ENCODE peak calls at places on chromosomes 11 and 22, in nine cellular contexts. O is stimulated activated CD4-positive, alpha-beta T cell treated with anti-CD3 and anti-CD28 coated beads, TNF-alpha, amount 100 ng/mL, for 4 hours; B is anterior cingulate cortex; H is heart left ventricle; K is T-helper 9 cell; R is RPMI8226; F is osteocyte; A is mammary epithelial cell; L is mucosa of descending colon. Y is an unnamed sample.

GRCh38 chr11:117410861-117411725 is 83.4 kb downstream of the CEP164 start:
- DNase-seq in O (no peak), B (no peak), H (no peak), K (no peak), R (no peak), F (no peak), A (no peak), L (no peak), Y (no peak)

GRCh38 chr11:109309153-109309552 is 112.8 kb upstream of the C11orf87 start:
- DNase-seq in O (no peak), B (no peak), H (no peak), K (no peak), R (peak; percentile 10), F (no peak), A (no peak), L (no peak), Y (no peak)

GRCh38 chr11:20131744-20132666 is 28.3 kb downstream of the DBX1 start:
- DNase-seq in O (peak; percentile 21), B (peak; percentile 9), H (peak; percentile 52), K (peak; percentile 37), R (peak; percentile 44), F (no peak), A (peak; percentile 51), L (peak; percentile 72), Y (no peak)

GRCh38 chr22:48101704-48102103 is 1339.3 kb downstream of the TBC1D22A start:
- DNase-seq in O (no peak), B (no peak), H (no peak), K (no peak), R (no peak), F (peak; percentile 74), A (no peak), L (no peak), Y (peak; percentile 79)

GRCh38 chr22:44129614-44129976 is 51.1 kb upstream of the PARVG start:
- DNase-seq in O (no peak), B (no peak), H (no peak), K (no peak), R (no peak), F (no peak), A (peak; percentile 8), L (no peak), Y (no peak)

GRCh38 chr11:68584097-68584496 is 100.2 kb upstream of the GAL start:
- DNase-seq in O (peak; percentile 22), B (no peak), H (peak; percentile 48), K (peak; percentile 49), R (peak; percentile 66), F (no peak), A (peak; percentile 3), L (peak; percentile 72), Y (no peak)

GRCh38 chr22:31179345-31179744 is 19.4 kb downstream of the RNF185 start:
- DNase-seq in O (no peak), B (no peak), H (no peak), K (no peak), R (no peak), F (no peak), A (peak; percentile 67), L (peak; percentile 73), Y (no peak)

GRCh38 chr11:130798801-130799200 is 117.5 kb downstream of the SNX19 start:
- DNase-seq in O (no peak), B (no peak), H (no peak), K (no peak), R (no peak), F (peak; percentile 34), A (no peak), L (no peak), Y (no peak)

GRCh38 chr11:17019231-17019630 is 5.0 kb upstream of the PLEKHA7 start:
- DNase-seq in O (no peak), B (no peak), H (no peak), K (no peak), R (no peak), F (no peak), A (no peak), L (no peak), Y (no peak)

GRCh38 chr11:62143727-62144126 is 19.9 kb downstream of the INCENP start:
- DNase-seq in O (no peak), B (no peak), H (no peak), K (no peak), R (no peak), F (peak; percentile 72), A (no peak), L (no peak), Y (no peak)

GRCh38 chr22:23082534-23083314 is 12.4 kb downstream of the GNAZ start:
- DNase-seq in O (no peak), B (no peak), H (no peak), K (no peak), R (no peak), F (no peak), A (no peak), L (no peak), Y (no peak)

GRCh38 chr11:8087185-8087584 is 6.2 kb downstream of the TUB start:
- DNase-seq in O (no peak), B (no peak), H (no peak), K (no peak), R (no peak), F (no peak), A (no peak), L (no peak), Y (no peak)

GRCh38 chr11:110079726-110080125 is 13.5 kb upstream of the ZC3H12C start:
- DNase-seq in O (no peak), B (no peak), H (no peak), K (no peak), R (no peak), F (no peak), A (peak; percentile 49), L (no peak), Y (no peak)

GRCh38 chr22:46587492-46588278 is 32.5 kb upstream of the GRAMD4 start:
- DNase-seq in O (no peak), B (no peak), H (peak; percentile 57), K (no peak), R (peak; percentile 93), F (no peak), A (no peak), L (peak; percentile 79), Y (no peak)

GRCh38 chr11:6586434-6587359 is 16.7 kb downstream of the RRP8 start:
- DNase-seq in O (no peak), B (peak; percentile 64), H (no peak), K (no peak), R (no peak), F (peak; percentile 81), A (no peak), L (no peak), Y (no peak)

GRCh38 chr11:100735949-100736675 is 49.0 kb downstream of the ARHGAP42 start:
- DNase-seq in O (no peak), B (no peak), H (no peak), K (no peak), R (no peak), F (no peak), A (peak; percentile 32), L (no peak), Y (no peak)

GRCh38 chr11:113389288-113389687 is 1.7 kb downstream of the ANKK1 start:
- DNase-seq in O (no peak), B (no peak), H (no peak), K (no peak), R (no peak), F (no peak), A (no peak), L (no peak), Y (no peak)

GRCh38 chr22:49322861-49323622 is 504.6 kb downstream of the BRD1 start:
- DNase-seq in O (no peak), B (no peak), H (no peak), K (no peak), R (no peak), F (peak; percentile 78), A (no peak), L (no peak), Y (peak; percentile 55)

GRCh38 chr11:10716543-10717259 is 23.1 kb upstream of the IRAG1 start:
- DNase-seq in O (no peak), B (no peak), H (no peak), K (no peak), R (no peak), F (no peak), A (no peak), L (no peak), Y (no peak)

GRCh38 chr11:1303196-1303821 is 6.1 kb downstream of the TOLLIP start:
- DNase-seq in O (no peak), B (peak; percentile 45), H (no peak), K (no peak), R (no peak), F (peak; percentile 76), A (peak; percentile 34), L (no peak), Y (peak; percentile 95)

GRCh38 chr11:3224730-3225098 is 6.1 kb upstream of the MRGPRG start:
- DNase-seq in O (no peak), B (no peak), H (no peak), K (no peak), R (no peak), F (no peak), A (no peak), L (no peak), Y (no peak)

GRCh38 chr22:21725956-21726649 is 9.5 kb downstream of the YPEL1 start:
- DNase-seq in O (no peak), B (no peak), H (no peak), K (no peak), R (no peak), F (no peak), A (no peak), L (no peak), Y (no peak)

GRCh38 chr22:45211848-45212247 is 28.8 kb downstream of the KIAA0930 start:
- DNase-seq in O (no peak), B (no peak), H (no peak), K (no peak), R (no peak), F (no peak), A (no peak), L (no peak), Y (no peak)

GRCh38 chr22:39244073-39244495 is 698 bp downstream of the PDGFB start:
- DNase-seq in O (no peak), B (no peak), H (no peak), K (no peak), R (no peak), F (no peak), A (peak; percentile 43), L (no peak), Y (no peak)

GRCh38 chr11:16987205-16987568 is 27.0 kb downstream of the PLEKHA7 start:
- DNase-seq in O (no peak), B (no peak), H (no peak), K (no peak), R (no peak), F (no peak), A (no peak), L (peak; percentile 88), Y (no peak)

GRCh38 chr11:94513091-94513490 is 830 bp downstream of the C11orf97 start:
- DNase-seq in O (no peak), B (no peak), H (no peak), K (no peak), R (no peak), F (no peak), A (peak; percentile 56), L (peak; percentile 83), Y (no peak)

GRCh38 chr11:92628401-92629292 is 340.8 kb upstream of the MTNR1B start:
- DNase-seq in O (no peak), B (no peak), H (no peak), K (no peak), R (no peak), F (no peak), A (no peak), L (no peak), Y (no peak)

GRCh38 chr11:122910775-122911174 is 28.2 kb downstream of the JHY start:
- DNase-seq in O (no peak), B (no peak), H (no peak), K (no peak), R (no peak), F (no peak), A (peak; percentile 8), L (no peak), Y (no peak)

GRCh38 chr22:19478086-19478392 is 954 bp downstream of the UFD1 start:
- DNase-seq in O (no peak), B (no peak), H (no peak), K (no peak), R (no peak), F (no peak), A (no peak), L (no peak), Y (no peak)

GRCh38 chr11:66221726-66222236 is 46.7 kb upstream of the RAB1B start:
- DNase-seq in O (no peak), B (no peak), H (no peak), K (no peak), R (no peak), F (no peak), A (no peak), L (no peak), Y (peak; percentile 70)

GRCh38 chr11:123187670-123188507 is 7.2 kb downstream of the CLMP start:
- DNase-seq in O (no peak), B (no peak), H (no peak), K (no peak), R (no peak), F (no peak), A (peak; percentile 33), L (no peak), Y (no peak)

Y was measured in vagina.